ENCODE peak calls at places on chromosomes 3 and 15, in eight cellular contexts. P is body of pancreas, W is A549, D is fibroblast of pulmonary artery, X is pancreas, F is suprapubic skin, J is HL-60, N is cardiac muscle cell. U is an unnamed sample.

GRCh38 chr15:40870716-40871115 is 3.3 kb downstream of the RHOV start:
- DNase-seq in F (no peak), D (no peak), N (no peak), J (no peak), P (peak), X (no peak), W (no peak), U (no peak)

GRCh38 chr15:100635406-100636071 is 33.1 kb downstream of the ASB7 start:
- DNase-seq in P (no peak), F (no peak), D (no peak), N (no peak), X (no peak), W (no peak), J (no peak), U (no peak)

GRCh38 chr3:163543558-163544189 is 1534.6 kb downstream of the SI start:
- DNase-seq in P (no peak), D (peak), X (no peak), W (no peak), F (no peak), N (no peak), J (no peak), U (no peak)

GRCh38 chr3:16191591-16191990 is 17.1 kb downstream of the GALNT15 start:
- DNase-seq in F (no peak), X (no peak), J (no peak), P (no peak), D (peak), W (no peak), N (no peak), U (no peak)

GRCh38 chr3:170997966-170998913 is 28.3 kb downstream of the SLC2A2 start:
- DNase-seq in N (no peak), P (peak), D (peak), W (no peak), F (no peak), J (no peak), X (no peak), U (peak)

GRCh38 chr3:134057006-134057832 is 27.5 kb upstream of the SLCO2A1 start:
- DNase-seq in W (no peak), D (peak), J (no peak), N (no peak), F (peak), X (no peak), P (no peak), U (no peak)

GRCh38 chr3:127831723-127832172 is 9.4 kb upstream of the MGLL start:
- DNase-seq in W (no peak), F (no peak), N (peak), J (peak), P (peak), X (peak), D (peak), U (peak)

GRCh38 chr3:12869025-12869695 is 27.8 kb upstream of the RPL32 start:
- DNase-seq in J (no peak), F (no peak), X (peak), D (no peak), P (peak), N (peak), W (peak), U (no peak)

GRCh38 chr3:129045675-129046036 is 14.9 kb upstream of the GP9 start:
- DNase-seq in D (no peak), N (no peak), P (no peak), X (no peak), J (no peak), F (no peak), W (no peak), U (no peak)

GRCh38 chr3:98343647-98344507 is 9.8 kb upstream of the OR5K4 start:
- DNase-seq in X (peak), N (peak), P (peak), J (peak), F (no peak), D (peak), W (peak), U (peak)

GRCh38 chr3:113514265-113514769 is 639 bp downstream of the SPICE1 start:
- DNase-seq in P (no peak), N (peak), X (no peak), F (no peak), D (no peak), J (no peak), W (no peak), U (no peak)

GRCh38 chr3:126100216-126100615 is 16.3 kb upstream of the SLC41A3 start:
- DNase-seq in F (no peak), P (no peak), X (no peak), N (no peak), J (no peak), D (no peak), W (no peak), U (no peak)
- H3K4me3 ChIP-seq in F (no peak), P (no peak), X (no peak), N (no peak), J (no peak), D (no peak), W (no peak), U (no peak)

DNA sequence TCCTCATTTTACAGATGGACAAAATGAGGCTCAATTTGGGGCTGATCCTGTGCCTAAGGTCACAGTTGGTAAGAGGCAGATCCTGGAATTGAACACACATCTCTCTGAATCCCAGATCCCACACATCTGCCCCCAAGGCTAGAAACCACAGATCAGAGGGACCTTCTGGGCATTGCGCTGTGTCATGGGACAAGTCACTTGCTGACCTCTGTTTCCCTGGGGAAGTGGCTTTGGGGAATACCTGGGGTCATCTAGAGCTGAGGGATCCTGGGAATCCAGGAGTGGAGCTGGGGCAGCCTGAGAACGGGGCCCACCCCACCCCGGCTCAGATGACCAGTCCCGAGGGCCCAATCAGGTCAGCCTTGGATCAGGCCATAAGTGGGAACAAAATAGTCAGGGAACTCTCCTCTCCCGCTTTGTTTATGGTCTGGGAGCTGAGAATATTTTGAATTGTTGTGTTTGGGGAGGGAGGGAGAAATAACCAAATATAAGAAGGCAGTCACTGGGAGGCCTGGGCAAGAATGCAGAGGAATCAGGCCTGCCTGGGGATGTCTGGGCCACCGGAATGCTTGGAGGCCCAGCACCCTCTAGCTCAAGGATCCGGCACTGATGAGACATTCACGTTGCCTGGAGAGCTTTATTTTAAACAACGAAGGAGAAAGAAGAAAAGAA is 8.8 kb upstream of the SLC6A6 start:
- DNase-seq in J (no peak), W (no peak), P (no peak), F (no peak), N (no peak), D (no peak), X (no peak), U (peak)
- TF ChIP-seq CTCF in J (no peak), W (no peak), P (no peak), F (no peak), N (no peak), D (no peak), X (no peak), U (peak)

GRCh38 chr15:78708713-78709112 is 67.7 kb upstream of the CHRNB4 start:
- DNase-seq in F (no peak), N (no peak), D (no peak), X (no peak), J (no peak), P (no peak), W (no peak), U (no peak)

GRCh38 chr15:78714890-78715289 is 73.9 kb upstream of the CHRNB4 start:
- DNase-seq in J (no peak), P (no peak), D (peak), W (no peak), N (no peak), X (no peak), F (no peak), U (no peak)

GRCh38 chr15:78712797-78713515 is 71.9 kb upstream of the CHRNB4 start:
- DNase-seq in N (no peak), P (no peak), J (no peak), F (no peak), W (no peak), X (no peak), D (no peak), U (no peak)

GRCh38 chr15:78711638-78712037 is 70.6 kb upstream of the CHRNB4 start:
- DNase-seq in X (no peak), W (no peak), J (no peak), P (no peak), N (no peak), D (no peak), F (no peak), U (no peak)

DNA sequence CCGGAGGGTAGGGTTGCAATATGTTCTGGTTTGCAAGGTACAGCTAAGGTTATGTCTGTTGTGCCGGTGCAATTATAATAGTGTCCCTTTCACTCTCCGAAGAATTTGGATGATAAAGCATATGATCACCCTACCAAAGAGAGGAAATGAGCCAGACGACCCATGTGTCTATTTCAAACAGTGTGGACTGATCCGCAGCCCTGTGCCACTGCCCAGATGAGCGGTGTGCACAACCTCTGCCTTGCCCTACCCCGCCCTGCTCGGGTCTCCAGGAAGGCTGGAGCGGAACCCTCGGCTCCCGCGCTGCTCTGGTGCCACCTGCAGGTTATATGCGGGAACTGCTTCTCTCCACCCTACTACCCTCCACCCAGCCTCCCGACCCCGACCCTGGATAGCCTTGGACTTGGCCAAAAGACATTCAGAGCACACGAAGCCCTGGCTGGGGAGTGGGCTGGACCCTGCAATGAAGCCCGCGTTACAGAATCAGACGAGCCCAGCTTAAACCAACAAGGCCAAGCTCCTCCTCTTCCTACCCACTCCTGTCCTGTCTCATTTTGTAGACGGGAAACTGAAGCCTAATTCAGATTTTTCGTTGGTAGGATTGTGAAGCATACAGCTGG is 68.4 kb upstream of the CHRNB4 start:
- DNase-seq in P (peak), N (peak), F (peak), X (peak), J (peak), W (peak), D (peak), U (peak)
- H3K4me3 ChIP-seq in P (no peak), N (no peak), F (no peak), X (no peak), J (no peak), W (peak), D (peak), U (no peak)

DNA sequence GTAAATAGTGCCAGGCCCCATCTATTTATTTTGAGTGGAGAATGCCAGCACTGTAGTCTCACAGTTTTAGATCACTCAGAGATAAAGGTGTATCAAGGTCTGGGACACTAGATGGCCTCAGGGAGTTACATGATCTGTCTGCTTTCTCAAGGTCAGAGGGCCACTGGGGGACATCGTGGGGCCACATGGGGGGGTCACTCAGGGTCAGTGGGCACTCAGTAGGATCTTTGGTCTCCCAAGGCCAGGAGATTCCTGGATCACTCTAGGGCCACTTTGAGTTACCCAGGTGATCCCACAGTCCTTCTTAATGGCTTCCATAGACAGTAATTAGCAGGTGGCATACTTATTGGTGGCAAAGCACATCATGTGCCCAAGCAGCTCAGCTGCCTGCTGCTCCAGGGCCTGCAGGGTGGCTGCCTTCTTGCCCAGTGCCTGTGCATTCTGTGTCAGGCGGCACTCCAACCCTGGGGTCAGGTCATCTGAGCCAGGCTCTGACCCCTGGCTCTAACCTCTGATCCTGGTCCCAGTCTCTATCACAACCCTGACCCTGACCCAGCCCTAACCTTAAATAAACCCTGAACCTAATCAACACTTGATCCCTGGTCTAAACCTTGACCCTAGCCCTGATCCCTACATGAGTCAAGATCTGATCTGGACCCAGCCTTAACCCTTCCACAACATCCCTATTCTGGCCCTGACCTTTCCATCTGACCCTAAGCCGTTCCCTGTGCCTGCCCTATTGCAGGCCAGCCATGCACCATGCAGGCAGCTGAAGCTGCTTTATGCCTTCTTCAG is 1.8 kb upstream of the LAMB2 start:
- DNase-seq in P (no peak), F (no peak), N (no peak), D (no peak), X (no peak), W (no peak), J (no peak), U (no peak)
- TF ChIP-seq CTCF in P (no peak), F (no peak), N (no peak), D (no peak), X (no peak), W (no peak), J (no peak), U (no peak)

DNA sequence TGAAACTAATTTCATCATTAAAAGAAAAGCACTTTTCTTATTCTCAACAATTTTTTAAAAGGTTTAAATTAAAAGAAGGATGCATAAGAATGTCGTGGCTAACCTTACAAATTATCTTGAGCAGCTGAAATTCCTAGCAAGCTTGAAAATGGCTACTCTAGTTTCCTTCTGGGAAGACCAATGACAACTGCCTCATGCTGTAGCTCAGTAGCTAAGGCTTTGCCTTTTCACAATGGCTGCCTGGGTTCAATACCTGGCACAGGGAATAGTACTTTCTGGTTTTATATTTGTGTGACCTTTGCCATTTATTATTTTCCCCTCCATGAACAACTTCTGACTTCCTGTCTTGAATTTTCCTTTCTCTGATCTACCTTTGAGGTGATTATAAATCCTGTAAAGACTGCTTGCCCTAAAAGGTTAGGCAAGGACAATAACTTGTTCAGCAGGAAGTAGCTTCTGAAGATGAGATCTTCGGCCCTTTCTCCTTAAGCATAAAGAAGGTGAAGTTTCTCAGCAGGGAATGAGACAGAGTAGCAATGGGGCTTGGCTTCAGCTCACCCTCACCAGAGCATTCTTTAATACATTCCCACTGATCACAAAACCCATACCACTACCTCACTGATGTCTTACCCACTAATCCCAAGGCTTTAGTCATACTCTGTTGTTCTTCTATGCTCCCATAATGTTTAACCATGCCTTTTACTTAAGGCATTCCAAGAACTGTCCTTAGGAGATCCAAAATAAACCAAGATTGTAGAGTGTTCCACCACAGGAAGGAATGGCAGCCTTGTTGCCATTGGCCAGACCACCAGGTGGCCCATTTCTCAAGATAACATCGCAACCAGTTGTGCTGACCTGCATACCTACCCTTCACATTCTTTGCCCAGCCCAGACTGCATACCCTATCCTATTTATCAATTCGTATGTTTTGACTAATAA is 276.8 kb downstream of the ULK4 start:
- DNase-seq in P (no peak), F (no peak), X (peak), N (no peak), J (no peak), D (no peak), W (no peak), U (no peak)
- H3K4me3 ChIP-seq in P (no peak), F (no peak), X (no peak), N (no peak), J (no peak), D (no peak), W (no peak), U (no peak)

GRCh38 chr3:24396338-24396737 is 98.3 kb downstream of the THRB start:
- DNase-seq in J (no peak), P (no peak), F (no peak), N (no peak), X (no peak), D (no peak), W (no peak), U (no peak)
- TF ChIP-seq CTCF in J (no peak), P (no peak), F (no peak), N (no peak), X (no peak), D (no peak), W (no peak), U (no peak)